ENCODE peak calls at places on chromosomes 1 and 21, in five cellular contexts. One of them, this sample, is unnamed.

GRCh38 chr1:168136709-168137514 is at the start of gene GPR161:
- DNase-seq in cardiac muscle cell: peak; percentile 88
- DNase-seq in transverse colon: peak; percentile 44
- DNase-seq in brain microvascular endothelial cell: no peak
- DNase-seq in astrocyte: peak; percentile 32
- DNase-seq in this sample: peak; percentile 56

GRCh38 chr1:184059887-184060286 is 8.4 kb downstream of the TSEN15 start:
- DNase-seq in transverse colon: no peak
- DNase-seq in brain microvascular endothelial cell: no peak
- DNase-seq in astrocyte: no peak
- DNase-seq in cardiac muscle cell: no peak
- DNase-seq in this sample: no peak

GRCh38 chr1:55338448-55338820 is 123.3 kb upstream of the USP24 start:
- DNase-seq in astrocyte: no peak
- DNase-seq in cardiac muscle cell: no peak
- DNase-seq in brain microvascular endothelial cell: no peak
- DNase-seq in transverse colon: no peak
- DNase-seq in this sample: no peak

GRCh38 chr1:29269356-29269755 is 33.0 kb downstream of the PTPRU start:
- DNase-seq in brain microvascular endothelial cell: no peak
- DNase-seq in astrocyte: no peak
- DNase-seq in transverse colon: no peak
- DNase-seq in cardiac muscle cell: no peak
- DNase-seq in this sample: no peak

GRCh38 chr21:42837421-42838211 is 41.7 kb downstream of the WDR4 start:
- DNase-seq in brain microvascular endothelial cell: no peak
- DNase-seq in cardiac muscle cell: no peak
- DNase-seq in astrocyte: no peak
- DNase-seq in transverse colon: no peak
- DNase-seq in this sample: no peak

GRCh38 chr1:106185089-106185488 is 871.4 kb upstream of the PRMT6 start:
- DNase-seq in cardiac muscle cell: no peak
- DNase-seq in brain microvascular endothelial cell: no peak
- DNase-seq in transverse colon: no peak
- DNase-seq in astrocyte: no peak
- DNase-seq in this sample: no peak

GRCh38 chr1:39590546-39590945 is 14.0 kb upstream of the PABPC4 start:
- DNase-seq in cardiac muscle cell: no peak
- DNase-seq in transverse colon: no peak
- DNase-seq in astrocyte: peak; percentile 61
- DNase-seq in brain microvascular endothelial cell: peak; percentile 63
- DNase-seq in this sample: peak; percentile 54

GRCh38 chr1:174191255-174191906 is 32.1 kb downstream of the RABGAP1L start:
- DNase-seq in transverse colon: no peak
- DNase-seq in astrocyte: peak; percentile 73
- DNase-seq in brain microvascular endothelial cell: peak; percentile 58
- DNase-seq in cardiac muscle cell: no peak
- DNase-seq in this sample: no peak

GRCh38 chr1:203600782-203601513 is 25.7 kb upstream of the ATP2B4 start:
- DNase-seq in astrocyte: no peak
- DNase-seq in transverse colon: no peak
- DNase-seq in cardiac muscle cell: peak; percentile 92
- DNase-seq in brain microvascular endothelial cell: no peak
- DNase-seq in this sample: no peak

GRCh38 chr1:157235307-157235706 is 97.1 kb upstream of the ETV3 start:
- DNase-seq in astrocyte: no peak
- DNase-seq in cardiac muscle cell: no peak
- DNase-seq in transverse colon: no peak
- DNase-seq in brain microvascular endothelial cell: no peak
- DNase-seq in this sample: no peak

GRCh38 chr1:201877877-201878339 is 10.8 kb upstream of the SHISA4 start:
- DNase-seq in astrocyte: peak; percentile 29
- DNase-seq in brain microvascular endothelial cell: peak; percentile 52
- DNase-seq in transverse colon: no peak
- DNase-seq in cardiac muscle cell: peak; percentile 59
- DNase-seq in this sample: peak; percentile 20

GRCh38 chr1:9093096-9093495 is 23.7 kb upstream of the SLC2A5 start:
- DNase-seq in transverse colon: no peak
- DNase-seq in astrocyte: no peak
- DNase-seq in cardiac muscle cell: no peak
- DNase-seq in brain microvascular endothelial cell: no peak
- DNase-seq in this sample: no peak

GRCh38 chr1:115262886-115263285 is 75.2 kb downstream of the NGF start:
- DNase-seq in cardiac muscle cell: no peak
- DNase-seq in astrocyte: peak; percentile 45
- DNase-seq in brain microvascular endothelial cell: peak; percentile 24
- DNase-seq in transverse colon: no peak
- DNase-seq in this sample: no peak

GRCh38 chr1:180486092-180486491 is 16.3 kb downstream of the ACBD6 start:
- DNase-seq in cardiac muscle cell: no peak
- DNase-seq in brain microvascular endothelial cell: no peak
- DNase-seq in astrocyte: no peak
- DNase-seq in transverse colon: no peak
- DNase-seq in this sample: no peak
- H3K36me3 ChIP-seq in cardiac muscle cell: peaks cover 9% of the 10 kb centered on the region
- H3K36me3 ChIP-seq in brain microvascular endothelial cell: peaks cover 2% of the 10 kb centered on the region
- H3K36me3 ChIP-seq in astrocyte: peaks cover 14% of the 10 kb centered on the region
- H3K36me3 ChIP-seq in transverse colon: peaks cover 10% of the 10 kb centered on the region
- H3K36me3 ChIP-seq in this sample: peaks cover 24% of the 10 kb centered on the region

GRCh38 chr1:32758177-32758794 is 55.7 kb upstream of the SYNC start:
- DNase-seq in transverse colon: no peak
- DNase-seq in brain microvascular endothelial cell: no peak
- DNase-seq in cardiac muscle cell: no peak
- DNase-seq in astrocyte: no peak
- DNase-seq in this sample: no peak

GRCh38 chr1:32758795-32759430 is 56.3 kb upstream of the SYNC start:
- DNase-seq in cardiac muscle cell: peak; percentile 76
- DNase-seq in brain microvascular endothelial cell: no peak
- DNase-seq in astrocyte: no peak
- DNase-seq in transverse colon: no peak
- DNase-seq in this sample: no peak

GRCh38 chr1:32755098-32755809 is 52.7 kb upstream of the SYNC start:
- DNase-seq in brain microvascular endothelial cell: no peak
- DNase-seq in cardiac muscle cell: no peak
- DNase-seq in transverse colon: no peak
- DNase-seq in astrocyte: peak; percentile 44
- DNase-seq in this sample: no peak

GRCh38 chr1:32755810-32756159 is 53.2 kb upstream of the SYNC start:
- DNase-seq in astrocyte: no peak
- DNase-seq in cardiac muscle cell: no peak
- DNase-seq in brain microvascular endothelial cell: no peak
- DNase-seq in transverse colon: no peak
- DNase-seq in this sample: no peak

GRCh38 chr1:32757213-32757895 is 54.8 kb upstream of the SYNC start:
- DNase-seq in cardiac muscle cell: no peak
- DNase-seq in transverse colon: peak; percentile 67
- DNase-seq in brain microvascular endothelial cell: no peak
- DNase-seq in astrocyte: no peak
- DNase-seq in this sample: no peak
- H3K36me3 ChIP-seq in cardiac muscle cell: no peaks in the 10 kb centered on the region
- H3K36me3 ChIP-seq in transverse colon: no peaks in the 10 kb centered on the region
- H3K36me3 ChIP-seq in brain microvascular endothelial cell: no peaks in the 10 kb centered on the region
- H3K36me3 ChIP-seq in astrocyte: no peaks in the 10 kb centered on the region
- H3K36me3 ChIP-seq in this sample: no peaks in the 10 kb centered on the region

GRCh38 chr1:207811319-207811718 is 59.5 kb downstream of the CD46 start:
- DNase-seq in transverse colon: no peak
- DNase-seq in astrocyte: no peak
- DNase-seq in brain microvascular endothelial cell: no peak
- DNase-seq in cardiac muscle cell: no peak
- DNase-seq in this sample: no peak
- H3K36me3 ChIP-seq in transverse colon: peaks cover 34% of the 10 kb centered on the region
- H3K36me3 ChIP-seq in astrocyte: no peaks in the 10 kb centered on the region
- H3K36me3 ChIP-seq in brain microvascular endothelial cell: no peaks in the 10 kb centered on the region
- H3K36me3 ChIP-seq in cardiac muscle cell: no peaks in the 10 kb centered on the region
- H3K36me3 ChIP-seq in this sample: peaks cover 42% of the 10 kb centered on the region

GRCh38 chr1:84489766-84490165 is 10.7 kb downstream of the RPF1 start:
- DNase-seq in brain microvascular endothelial cell: no peak
- DNase-seq in cardiac muscle cell: no peak
- DNase-seq in astrocyte: no peak
- DNase-seq in transverse colon: no peak
- DNase-seq in this sample: no peak

GRCh38 chr1:84492726-84493125 is 13.5 kb upstream of the SPATA1 start:
- DNase-seq in cardiac muscle cell: peak; percentile 12
- DNase-seq in transverse colon: no peak
- DNase-seq in brain microvascular endothelial cell: no peak
- DNase-seq in astrocyte: no peak
- DNase-seq in this sample: no peak

GRCh38 chr1:84497631-84498278 is 8.4 kb upstream of the SPATA1 start:
- DNase-seq in brain microvascular endothelial cell: no peak
- DNase-seq in cardiac muscle cell: no peak
- DNase-seq in transverse colon: no peak
- DNase-seq in astrocyte: no peak
- DNase-seq in this sample: no peak

GRCh38 chr1:84496498-84496897 is 9.7 kb upstream of the SPATA1 start:
- DNase-seq in cardiac muscle cell: no peak
- DNase-seq in brain microvascular endothelial cell: no peak
- DNase-seq in transverse colon: no peak
- DNase-seq in astrocyte: no peak
- DNase-seq in this sample: no peak

DNA sequence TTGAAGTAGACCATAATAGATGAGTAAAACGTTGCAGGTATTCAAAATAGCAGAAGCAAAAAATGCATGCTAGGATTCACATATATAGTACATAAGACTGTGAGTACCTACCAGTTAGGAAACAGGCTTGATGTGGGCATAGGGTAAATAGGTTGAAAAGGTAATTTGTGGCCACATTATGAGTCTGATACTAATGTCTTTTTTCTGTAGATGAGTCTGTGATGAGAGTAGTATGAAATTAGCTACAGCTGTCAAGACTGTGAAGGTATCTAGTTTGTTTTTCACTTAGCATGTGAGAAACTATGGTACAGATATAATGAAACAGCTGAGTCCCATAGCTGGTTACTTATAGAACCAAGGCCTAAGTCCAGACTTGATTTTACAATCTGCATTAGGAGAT is 12.4 kb upstream of the SPATA1 start:
- DNase-seq in brain microvascular endothelial cell: no peak
- DNase-seq in cardiac muscle cell: no peak
- DNase-seq in transverse colon: no peak
- DNase-seq in astrocyte: no peak
- DNase-seq in this sample: no peak
- H3K36me3 ChIP-seq in brain microvascular endothelial cell: peaks cover 40% of the 10 kb centered on the region
- H3K36me3 ChIP-seq in cardiac muscle cell: peaks cover 50% of the 10 kb centered on the region
- H3K36me3 ChIP-seq in transverse colon: peaks cover 48% of the 10 kb centered on the region
- H3K36me3 ChIP-seq in astrocyte: peaks cover 53% of the 10 kb centered on the region
- H3K36me3 ChIP-seq in this sample: peaks cover 83% of the 10 kb centered on the region

DNA sequence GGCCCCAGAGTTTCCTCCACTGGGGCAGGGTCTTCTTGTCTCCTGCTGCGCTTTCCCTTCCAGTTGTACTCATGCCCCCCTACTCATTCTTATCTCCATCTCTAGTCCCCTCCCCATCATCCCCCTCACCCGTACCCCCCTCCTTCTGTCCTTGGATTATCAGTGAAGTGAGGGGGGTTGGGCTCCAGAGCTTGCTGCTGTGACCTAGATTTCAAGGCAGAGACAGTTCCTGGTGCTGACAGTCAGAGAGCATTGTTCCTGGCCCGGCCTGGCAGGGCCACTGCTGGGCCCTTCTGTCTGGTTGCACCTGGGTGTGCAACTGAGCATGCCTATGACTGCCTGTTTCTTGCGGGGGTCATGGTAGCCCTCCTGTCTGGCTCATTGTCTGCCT is 4.5 kb downstream of the PEA15 start:
- DNase-seq in astrocyte: no peak
- DNase-seq in cardiac muscle cell: peak; percentile 78
- DNase-seq in transverse colon: no peak
- DNase-seq in brain microvascular endothelial cell: no peak
- DNase-seq in this sample: no peak
- H3K36me3 ChIP-seq in astrocyte: peaks cover 44% of the 10 kb centered on the region
- H3K36me3 ChIP-seq in cardiac muscle cell: peaks cover 27% of the 10 kb centered on the region
- H3K36me3 ChIP-seq in transverse colon: no peaks in the 10 kb centered on the region
- H3K36me3 ChIP-seq in brain microvascular endothelial cell: peaks cover 71% of the 10 kb centered on the region
- H3K36me3 ChIP-seq in this sample: peaks cover 89% of the 10 kb centered on the region

DNA sequence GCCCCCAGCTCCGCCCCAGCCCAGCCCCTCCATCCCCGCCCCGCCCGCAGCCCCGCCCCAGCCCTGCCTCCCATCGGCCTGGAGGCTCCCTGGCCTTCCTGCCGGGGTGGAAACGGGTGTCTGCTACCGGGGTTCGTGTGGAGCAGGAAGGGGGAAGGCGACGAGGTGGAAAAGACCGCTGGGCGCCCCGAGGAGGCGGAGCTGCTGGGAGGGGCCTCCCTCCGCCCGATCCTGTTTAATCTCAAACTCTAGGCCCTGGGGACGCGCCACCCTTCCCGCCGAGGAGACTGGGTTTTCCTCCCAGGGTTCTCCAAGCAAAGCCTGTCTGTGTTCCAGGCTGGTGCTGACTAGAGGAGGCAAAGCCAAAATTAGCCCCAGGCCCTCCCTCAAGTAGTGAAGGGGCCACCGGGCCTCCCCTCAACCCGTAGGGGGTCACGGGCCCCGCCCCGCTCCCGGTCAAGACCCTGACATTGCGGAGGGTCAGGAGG is 16.2 kb upstream of the TTLL10 start:
- DNase-seq in transverse colon: peak; percentile 93
- DNase-seq in cardiac muscle cell: peak; percentile 77
- DNase-seq in astrocyte: peak; percentile 75
- DNase-seq in brain microvascular endothelial cell: peak; percentile 73
- DNase-seq in this sample: peak; percentile 88
- H3K36me3 ChIP-seq in transverse colon: no peaks in the 10 kb centered on the region
- H3K36me3 ChIP-seq in cardiac muscle cell: no peaks in the 10 kb centered on the region
- H3K36me3 ChIP-seq in astrocyte: no peaks in the 10 kb centered on the region
- H3K36me3 ChIP-seq in brain microvascular endothelial cell: no peaks in the 10 kb centered on the region
- H3K36me3 ChIP-seq in this sample: no peaks in the 10 kb centered on the region

This sample was measured in MG63.